ENCODE peak calls at places on chromosome 21, in eight cellular contexts. G is OCI-LY7; L is AG08395; A is HuH-7; E is stimulated activated CD8-positive, alpha-beta memory T cell treated with anti-CD3 and anti-CD28 coated beads, Interleukin-4, amount 100 ng/mL, for 4 hours; C is HCT116; O is BE2C; Z is kidney. Q is an unnamed sample.

GRCh38 chr21:15764878-15765277 is 35.1 kb downstream of the USP25 start:
- DNase-seq in Z (no peak), L (no peak), O (no peak), E (no peak), A (no peak), C (no peak), G (no peak), Q (no peak)

GRCh38 chr21:43984905-43985689 is 27.0 kb upstream of the TRAPPC10 start:
- DNase-seq in C (no peak), E (no peak), G (no peak), L (no peak), O (no peak), Z (peak), A (no peak), Q (no peak)

GRCh38 chr21:22536511-22536910 is 1538.3 kb downstream of the NCAM2 start:
- DNase-seq in O (no peak), Z (no peak), L (no peak), G (no peak), C (no peak), A (no peak), E (no peak), Q (no peak)

GRCh38 chr21:33801424-33802405 is 113.9 kb downstream of the ATP5PO start:
- DNase-seq in G (no peak), C (peak), O (no peak), E (no peak), Z (no peak), A (no peak), L (peak), Q (no peak)

GRCh38 chr21:43585924-43586411 is 73.3 kb downstream of the HSF2BP start:
- DNase-seq in L (peak), O (no peak), C (peak), Z (no peak), E (no peak), A (peak), G (no peak), Q (no peak)

GRCh38 chr21:31257265-31257664 is 86.8 kb downstream of the TIAM1 start:
- DNase-seq in Z (no peak), G (no peak), C (no peak), A (no peak), E (no peak), L (no peak), O (no peak), Q (no peak)

GRCh38 chr21:31351438-31351837 is 7.4 kb upstream of the TIAM1 start:
- DNase-seq in A (no peak), G (no peak), O (peak), L (peak), E (no peak), Z (no peak), C (no peak), Q (no peak)

GRCh38 chr21:26072891-26073615 is 97.5 kb downstream of the APP start:
- DNase-seq in E (no peak), C (no peak), A (no peak), L (peak), G (no peak), Z (no peak), O (no peak), Q (no peak)

GRCh38 chr21:31457675-31458074 is 113.6 kb upstream of the TIAM1 start:
- DNase-seq in G (no peak), L (no peak), Z (no peak), A (no peak), E (no peak), C (no peak), O (no peak), Q (no peak)

GRCh38 chr21:45988366-45989347 is 7.1 kb downstream of the COL6A1 start:
- DNase-seq in A (no peak), G (no peak), O (no peak), L (no peak), E (no peak), C (no peak), Z (peak), Q (no peak)

GRCh38 chr21:46081862-46082637 is 15.9 kb upstream of the COL6A2 start:
- DNase-seq in A (no peak), O (no peak), Z (peak), G (no peak), E (no peak), C (no peak), L (no peak), Q (no peak)

GRCh38 chr21:8989883-8990325 is 1531.5 kb upstream of the TPTE start:
- DNase-seq in O (peak), E (no peak), C (no peak), L (no peak), G (no peak), Z (no peak), A (no peak), Q (no peak)

GRCh38 chr21:28518620-28519019 is 474.1 kb downstream of the LTN1 start:
- DNase-seq in G (no peak), C (no peak), Z (no peak), O (no peak), L (no peak), E (no peak), A (no peak), Q (no peak)